ENCODE peak calls at places on chromosomes 5 and 9, in eight cellular contexts. L, U, C, Z, V, M, N and P are unnamed samples.

GRCh38 chr5:9714187-9714586 is 84.0 kb upstream of the TAS2R1 start:
- DNase-seq in V (no peak), N (no peak), M (no peak), L (no peak), Z (no peak), U (no peak), C (no peak), P (no peak)

GRCh38 chr5:31361234-31361633 is 167.7 kb downstream of the CDH6 start:
- DNase-seq in L (no peak), V (no peak), N (no peak), U (no peak), M (no peak), C (no peak), Z (no peak), P (no peak)

GRCh38 chr5:75054110-75054930 is 2.0 kb upstream of the GCNT4 start:
- DNase-seq in M (no peak), Z (no peak), U (peak), V (peak), L (no peak), C (no peak), N (no peak), P (no peak)

GRCh38 chr9:18477121-18477705 is 3.3 kb downstream of the ADAMTSL1 start:
- DNase-seq in U (no peak), L (no peak), N (no peak), M (no peak), V (no peak), C (no peak), Z (no peak), P (no peak)

GRCh38 chr5:173056783-173057061 is 570 bp downstream of the CREBRF start:
- DNase-seq in U (no peak), V (no peak), L (peak), C (no peak), Z (no peak), M (peak), N (peak), P (no peak)

GRCh38 chr9:60546406-60546805 is 367.8 kb upstream of the SPATA31A5 start:
- DNase-seq in Z (no peak), C (no peak), M (no peak), V (no peak), N (no peak), U (no peak), L (no peak), P (no peak)

GRCh38 chr5:148176480-148176879 is 8.1 kb downstream of the SPINK14 start:
- DNase-seq in Z (no peak), L (no peak), U (no peak), V (no peak), M (no peak), C (no peak), N (no peak), P (no peak)

GRCh38 chr9:77163889-77164288 is 13.4 kb upstream of the VPS13A start:
- DNase-seq in L (no peak), U (no peak), V (no peak), N (no peak), M (no peak), Z (no peak), C (no peak), P (no peak)

GRCh38 chr9:78685471-78685870 is 388.5 kb downstream of the PSAT1 start:
- DNase-seq in C (no peak), Z (no peak), U (no peak), L (no peak), V (no peak), N (no peak), M (no peak), P (no peak)

GRCh38 chr9:87599901-87600610 is 102.4 kb downstream of the DAPK1 start:
- DNase-seq in N (peak), V (no peak), U (no peak), M (no peak), Z (no peak), C (no peak), L (peak), P (no peak)

GRCh38 chr9:110337727-110338522 is at the start of gene TXNDC8:
- DNase-seq in M (no peak), U (no peak), V (no peak), N (peak), Z (no peak), L (no peak), C (no peak), P (no peak)

GRCh38 chr9:86946712-86947145 is 577 bp downstream of the GAS1 start:
- DNase-seq in M (no peak), V (peak), N (no peak), C (no peak), U (peak), L (peak), Z (no peak), P (no peak)

GRCh38 chr5:115068239-115069086 is 101.2 kb downstream of the TRIM36 start:
- DNase-seq in M (peak), C (peak), V (peak), U (no peak), Z (peak), N (no peak), L (no peak), P (peak)

GRCh38 chr5:126917918-126918623 is 112.3 kb downstream of the MARCHF3 start:
- DNase-seq in U (no peak), C (peak), M (peak), L (no peak), N (no peak), V (peak), Z (peak), P (peak)

GRCh38 chr9:104746798-104747197 is 685 bp upstream of the NIPSNAP3A start:
- DNase-seq in V (no peak), N (no peak), U (no peak), C (no peak), M (no peak), L (no peak), Z (no peak), P (no peak)

GRCh38 chr9:136628287-136628686 is 34.4 kb upstream of the EGFL7 start:
- DNase-seq in M (no peak), N (no peak), U (no peak), C (no peak), L (no peak), V (no peak), Z (no peak), P (no peak)

GRCh38 chr5:126683912-126684311 is 83.2 kb downstream of the PHAX start:
- DNase-seq in C (no peak), Z (no peak), U (no peak), V (no peak), L (no peak), M (no peak), N (no peak), P (no peak)

GRCh38 chr5:140244525-140245025 is 58.3 kb downstream of the PFDN1 start:
- DNase-seq in N (peak), C (peak), U (peak), Z (peak), V (peak), L (peak), M (peak), P (no peak)

GRCh38 chr9:33856247-33856646 is 39.3 kb downstream of the UBE2R2 start:
- DNase-seq in V (no peak), L (no peak), U (no peak), C (no peak), N (no peak), M (no peak), Z (no peak), P (no peak)

GRCh38 chr5:4295663-4296339 is 700.2 kb downstream of the IRX1 start:
- DNase-seq in U (peak), M (no peak), N (no peak), V (no peak), L (no peak), C (no peak), Z (no peak), P (no peak)

GRCh38 chr5:128259530-128260145 is 176.1 kb downstream of the SLC12A2 start:
- DNase-seq in M (no peak), L (no peak), U (no peak), Z (no peak), V (no peak), N (no peak), C (no peak), P (no peak)

GRCh38 chr5:150468206-150468605 is 18.7 kb upstream of the RPS14 start:
- DNase-seq in N (no peak), C (no peak), M (no peak), Z (no peak), U (no peak), V (no peak), L (no peak), P (no peak)

GRCh38 chr5:36442796-36443195 is 141.1 kb upstream of the RANBP3L start:
- DNase-seq in V (peak), U (no peak), L (no peak), M (peak), Z (no peak), N (peak), C (no peak), P (no peak)

GRCh38 chr9:90872835-90873294 is 71.2 kb downstream of the SYK start:
- DNase-seq in C (peak), U (no peak), M (no peak), N (no peak), L (no peak), V (no peak), Z (no peak), P (no peak)